ENCODE peak calls at places on chromosomes 1 and 21, in four cellular contexts. S is GM20000, N is IMR-90, Y is uterus. K is an unnamed sample.

GRCh38 chr1:96238426-96238825 is 483.2 kb upstream of the PTBP2 start:
- DNase-seq in S (no peak), N (no peak), Y (no peak), K (no peak)

GRCh38 chr1:53127546-53127945 is 14.9 kb downstream of the SLC1A7 start:
- DNase-seq in S (no peak), N (peak), Y (no peak), K (no peak)

GRCh38 chr21:33266050-33266783 is at the start of gene IL10RB:
- DNase-seq in S (peak), N (peak), Y (peak), K (peak)

GRCh38 chr1:241857131-241857530 is 9.1 kb downstream of the EXO1 start:
- DNase-seq in S (no peak), N (no peak), Y (no peak), K (no peak)

GRCh38 chr1:172946814-172947507 is 103.8 kb downstream of the TNFSF18 start:
- DNase-seq in S (no peak), N (peak), Y (no peak), K (no peak)

GRCh38 chr1:196997428-196997827 is 20.1 kb downstream of the CFHR5 start:
- DNase-seq in S (no peak), N (peak), Y (no peak), K (peak)

GRCh38 chr1:153488731-153489130 is 28.3 kb upstream of the S100A7 start:
- DNase-seq in S (no peak), N (no peak), Y (no peak), K (no peak)

GRCh38 chr1:32273389-32274208 is 18.3 kb upstream of the HDAC1 start:
- DNase-seq in S (no peak), N (peak), Y (no peak), K (no peak)

GRCh38 chr1:6870571-6870970 is 85.3 kb downstream of the CAMTA1 start:
- DNase-seq in S (no peak), N (peak), Y (no peak), K (peak)

GRCh38 chr1:11078631-11079030 is 18.8 kb upstream of the SRM start:
- DNase-seq in S (no peak), N (peak), Y (no peak), K (no peak)

GRCh38 chr21:24552491-24552890 is 1054.8 kb downstream of the MRPL39 start:
- DNase-seq in S (no peak), N (no peak), Y (no peak), K (no peak)

GRCh38 chr1:235866207-235866912 is at the start of gene LYST:
- DNase-seq in S (peak), N (peak), Y (peak), K (peak)

GRCh38 chr1:6211731-6212130 is 5.8 kb downstream of the RNF207 start:
- DNase-seq in S (no peak), N (no peak), Y (no peak), K (no peak)

GRCh38 chr1:24204116-24204515 is 17.0 kb upstream of the IFNLR1 start:
- DNase-seq in S (no peak), N (no peak), Y (no peak), K (no peak)

GRCh38 chr1:23524716-23525401 is 6.2 kb downstream of the E2F2 start:
- DNase-seq in S (no peak), N (no peak), Y (no peak), K (no peak)

GRCh38 chr1:245316791-245317190 is 162.0 kb downstream of the KIF26B start:
- DNase-seq in S (no peak), N (no peak), Y (no peak), K (no peak)

GRCh38 chr1:178055779-178056471 is 38.0 kb upstream of the RASAL2 start:
- DNase-seq in S (peak), N (peak), Y (no peak), K (no peak)

GRCh38 chr1:180234369-180235076 is 4.5 kb downstream of the LHX4 start:
- DNase-seq in S (no peak), N (no peak), Y (no peak), K (no peak)

GRCh38 chr1:4778056-4778455 is 123.6 kb downstream of the AJAP1 start:
- DNase-seq in S (no peak), N (no peak), Y (peak), K (no peak)

GRCh38 chr1:94095112-94095637 is 25.8 kb downstream of the ABCA4 start:
- DNase-seq in S (no peak), N (peak), Y (peak), K (peak)

GRCh38 chr1:37497832-37498231 is 16.7 kb downstream of the MEAF6 start:
- DNase-seq in S (no peak), N (no peak), Y (no peak), K (no peak)

GRCh38 chr1:59687081-59687480 is 127.7 kb upstream of the HOOK1 start:
- DNase-seq in S (no peak), N (no peak), Y (no peak), K (no peak)

GRCh38 chr1:227120827-227121226 is 180.7 kb downstream of the COQ8A start:
- DNase-seq in S (no peak), N (no peak), Y (no peak), K (no peak)

GRCh38 chr1:226677121-226678020 is 61.7 kb downstream of the ITPKB start:
- DNase-seq in S (no peak), N (peak), Y (peak), K (peak)

GRCh38 chr21:42521384-42521783 is 7.7 kb downstream of the SLC37A1 start:
- DNase-seq in S (no peak), N (no peak), Y (no peak), K (no peak)

GRCh38 chr1:54806931-54807611 is 5.9 kb upstream of the TTC22 start:
- DNase-seq in S (no peak), N (peak), Y (no peak), K (no peak)

GRCh38 chr1:23395162-23395724 is 25.6 kb upstream of the ZNF436 start:
- DNase-seq in S (no peak), N (no peak), Y (no peak), K (no peak)

GRCh38 chr1:37437058-37437457 is 37.3 kb upstream of the ZC3H12A start:
- DNase-seq in S (no peak), N (no peak), Y (no peak), K (no peak)

GRCh38 chr1:35350872-35351271 is 82.4 kb downstream of the ZMYM4 start:
- DNase-seq in S (no peak), N (no peak), Y (no peak), K (no peak)

GRCh38 chr1:34885405-34886247 is 26.1 kb upstream of the SMIM12 start:
- DNase-seq in S (peak), N (no peak), Y (peak), K (peak)

GRCh38 chr1:63794354-63794753 is 20.5 kb downstream of the ROR1 start:
- DNase-seq in S (no peak), N (no peak), Y (no peak), K (no peak)

GRCh38 chr1:63797056-63797726 is 23.4 kb downstream of the ROR1 start:
- DNase-seq in S (no peak), N (no peak), Y (no peak), K (no peak)

GRCh38 chr1:63793741-63794240 is 20.0 kb downstream of the ROR1 start:
- DNase-seq in S (no peak), N (no peak), Y (no peak), K (no peak)

GRCh38 chr1:63794927-63795326 is 21.1 kb downstream of the ROR1 start:
- DNase-seq in S (no peak), N (peak), Y (no peak), K (peak)

DNA sequence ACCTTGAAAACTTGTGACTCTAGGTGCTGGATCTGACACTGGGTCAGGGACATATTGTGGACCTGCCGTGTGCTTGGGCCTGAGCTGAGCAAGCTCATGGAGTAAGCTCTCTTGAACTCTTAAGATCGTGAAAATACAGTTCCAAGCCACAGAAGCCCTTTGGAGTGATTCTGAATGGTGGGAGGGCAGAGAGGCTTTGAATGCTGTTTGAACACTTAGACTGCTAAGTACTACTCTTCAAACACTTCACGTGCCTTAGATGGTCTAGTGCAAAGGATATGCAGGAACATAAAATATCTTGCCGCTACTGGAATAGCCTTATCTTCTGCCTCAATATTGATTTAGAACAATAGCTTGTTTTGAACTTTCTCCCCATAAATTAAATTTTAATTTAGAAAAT is 21.6 kb downstream of the ROR1 start:
- DNase-seq in S (no peak), N (no peak), Y (no peak), K (no peak)
- TF ChIP-seq CTCF in S (no peak), N (no peak), Y (no peak), K (no peak)

DNA sequence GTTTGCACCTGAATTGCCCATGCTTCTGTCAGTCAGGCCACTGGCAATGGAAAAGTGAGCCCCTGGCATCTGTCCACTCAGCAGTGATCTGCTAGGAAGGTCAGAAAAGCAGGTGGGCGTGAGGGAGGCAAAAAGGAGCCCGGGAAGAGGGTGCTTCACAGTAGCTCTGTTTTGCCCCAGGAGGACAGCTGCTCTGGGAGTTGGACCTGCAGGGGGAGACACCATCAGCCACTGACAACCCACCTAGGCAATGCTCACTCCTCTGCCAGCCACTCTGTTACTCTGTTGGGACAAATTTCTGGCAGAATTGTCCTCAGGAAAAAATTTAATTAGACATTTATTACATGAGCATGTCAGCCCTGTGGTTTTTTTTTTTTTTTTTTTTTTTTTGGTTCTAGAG is 146.4 kb downstream of the LRIG2 start:
- DNase-seq in S (no peak), N (no peak), Y (no peak), K (no peak)
- TF ChIP-seq CTCF in S (no peak), N (peak), Y (no peak), K (peak)

GRCh38 chr1:47676311-47677054 is 238.6 kb downstream of the FOXD2 start:
- DNase-seq in S (no peak), N (no peak), Y (no peak), K (no peak)

GRCh38 chr1:47675721-47676120 is 237.9 kb downstream of the FOXD2 start:
- DNase-seq in S (no peak), N (no peak), Y (no peak), K (no peak)

GRCh38 chr1:47677241-47677940 is 239.5 kb downstream of the FOXD2 start:
- DNase-seq in S (no peak), N (no peak), Y (no peak), K (no peak)

GRCh38 chr1:47674189-47674588 is 236.3 kb downstream of the FOXD2 start:
- DNase-seq in S (no peak), N (no peak), Y (no peak), K (no peak)

GRCh38 chr1:47675047-47675675 is 237.3 kb downstream of the FOXD2 start:
- DNase-seq in S (no peak), N (no peak), Y (no peak), K (no peak)
- TF ChIP-seq CTCF in S (no peak), N (no peak), Y (no peak), K (no peak)

GRCh38 chr1:186152945-186153309 is 222.1 kb downstream of the TPR start:
- DNase-seq in S (no peak), N (no peak), Y (no peak), K (no peak)

GRCh38 chr1:186154651-186155050 is 220.4 kb downstream of the TPR start:
- DNase-seq in S (no peak), N (no peak), Y (no peak), K (no peak)

GRCh38 chr1:186152227-186152944 is 222.7 kb downstream of the TPR start:
- DNase-seq in S (no peak), N (peak), Y (no peak), K (peak)

DNA sequence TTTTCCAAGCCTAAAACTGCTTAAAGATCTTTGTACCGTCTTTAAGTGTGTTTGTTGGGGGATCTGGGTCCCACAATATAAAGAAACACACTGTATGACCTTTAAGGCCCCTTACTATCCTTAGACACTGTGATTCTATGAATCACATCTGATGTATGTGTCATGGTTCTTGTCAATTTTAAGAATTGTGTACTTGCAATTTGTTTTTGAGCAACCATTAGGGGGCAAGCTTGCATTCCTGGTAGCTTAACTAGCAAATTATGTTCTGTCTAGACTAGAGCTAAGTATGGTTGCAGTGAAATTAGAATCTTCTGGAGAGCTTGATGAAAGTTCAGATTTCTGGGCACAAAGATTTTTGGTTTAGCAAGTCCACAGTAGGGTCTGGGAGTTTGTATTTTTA is 219.5 kb downstream of the TPR start:
- DNase-seq in S (peak), N (peak), Y (no peak), K (peak)
- TF ChIP-seq CTCF in S (peak), N (peak), Y (no peak), K (peak)

GRCh38 chr1:184739796-184740195 is 14.9 kb downstream of the EDEM3 start:
- DNase-seq in S (no peak), N (no peak), Y (no peak), K (no peak)

GRCh38 chr1:184743062-184743756 is 11.4 kb downstream of the EDEM3 start:
- DNase-seq in S (peak), N (peak), Y (no peak), K (no peak)

GRCh38 chr1:184734972-184735371 is 19.7 kb downstream of the EDEM3 start:
- DNase-seq in S (no peak), N (no peak), Y (no peak), K (no peak)

GRCh38 chr1:184740344-184740743 is 14.3 kb downstream of the EDEM3 start:
- DNase-seq in S (no peak), N (no peak), Y (no peak), K (no peak)

DNA sequence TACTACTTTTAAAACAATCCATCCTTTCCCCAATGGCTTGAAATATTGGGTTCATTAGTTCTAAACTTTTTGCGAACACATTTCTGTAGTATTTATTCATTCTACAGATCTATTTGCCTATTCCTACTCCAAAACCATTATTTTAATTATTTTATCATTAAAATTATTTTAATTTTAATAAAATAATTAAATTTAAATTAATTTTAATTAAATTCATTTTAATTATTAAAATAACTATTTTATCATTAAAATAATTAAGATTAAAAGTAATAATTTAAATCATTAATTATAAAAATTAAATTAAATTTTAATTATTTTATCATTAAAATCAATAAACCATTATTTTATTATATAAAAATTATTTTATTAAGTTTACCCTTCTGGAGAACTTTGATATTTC is 15.6 kb downstream of the EDEM3 start:
- DNase-seq in S (no peak), N (no peak), Y (no peak), K (no peak)
- TF ChIP-seq CTCF in S (no peak), N (no peak), Y (no peak), K (no peak)

GRCh38 chr1:228650141-228650540 is 85.1 kb upstream of the RHOU start:
- DNase-seq in S (no peak), N (no peak), Y (no peak), K (no peak)
- TF ChIP-seq CTCF in S (no peak), N (no peak), Y (no peak), K (no peak)

GRCh38 chr1:86231076-86231475 is 74.5 kb upstream of the COL24A1 start:
- DNase-seq in S (no peak), N (no peak), Y (no peak), K (no peak)
- TF ChIP-seq CTCF in S (no peak), N (no peak), Y (no peak), K (no peak)

GRCh38 chr1:39359028-39359570 is 132.3 kb upstream of the BMP8A start:
- DNase-seq in S (no peak), N (no peak), Y (peak), K (peak)

GRCh38 chr1:39358491-39358890 is 132.9 kb upstream of the BMP8A start:
- DNase-seq in S (no peak), N (no peak), Y (no peak), K (no peak)

GRCh38 chr1:39352881-39353280 is 138.6 kb upstream of the BMP8A start:
- DNase-seq in S (no peak), N (peak), Y (no peak), K (no peak)

DNA sequence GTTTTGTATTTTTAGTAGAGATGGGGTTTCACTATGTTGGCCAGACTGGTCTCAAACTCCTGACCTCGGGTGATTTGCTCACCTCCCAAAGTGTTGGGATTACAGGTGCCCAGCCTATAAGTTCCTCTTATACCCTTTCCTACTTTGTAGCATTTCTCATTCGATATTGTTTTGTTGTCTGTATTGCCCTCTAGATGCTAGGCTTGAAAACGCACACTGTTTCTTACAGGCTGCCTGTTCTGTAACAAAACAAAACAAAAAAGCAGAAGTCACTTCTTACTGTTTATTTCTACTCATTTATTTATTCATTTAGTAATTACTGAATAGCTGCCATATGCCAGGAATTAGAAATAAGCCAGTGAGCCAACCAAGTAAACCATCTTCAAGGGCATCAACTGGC is 136.9 kb upstream of the BMP8A start:
- DNase-seq in S (no peak), N (no peak), Y (no peak), K (no peak)
- TF ChIP-seq CTCF in S (no peak), N (no peak), Y (no peak), K (no peak)

GRCh38 chr1:174413632-174414031 is 34.1 kb upstream of the GPR52 start:
- DNase-seq in S (no peak), N (no peak), Y (no peak), K (no peak)
- TF ChIP-seq CTCF in S (peak), N (peak), Y (no peak), K (peak)